ENCODE peak calls at places on chromosomes 6 and 20, in nine cellular contexts. K is A549, X is HCT116, L is GM23338, S is K562, M is SK-N-SH, Z is Panc1, O is HepG2, E is GM12878. R is an unnamed sample.

GRCh38 chr6:44180406-44180805 is 21.8 kb downstream of the CAPN11 start:
- DNase-seq in K (no peak), X (no peak), L (no peak), S (no peak), M (no peak), Z (no peak), O (no peak), E (no peak), R (no peak)

GRCh38 chr6:147735924-147736323 is 227.4 kb downstream of the SAMD5 start:
- DNase-seq in K (no peak), X (no peak), L (no peak), S (no peak), M (no peak), Z (no peak), O (no peak), E (no peak), R (no peak)

GRCh38 chr20:62064788-62065668 is 653 bp downstream of the TAF4 start:
- DNase-seq in K (no peak), X (no peak), L (no peak), S (peak), M (peak), Z (no peak), O (no peak), E (no peak), R (no peak)

GRCh38 chr20:44572551-44573500 is 9.6 kb upstream of the PKIG start:
- DNase-seq in K (peak), X (no peak), L (no peak), S (no peak), M (no peak), Z (peak), O (no peak), E (no peak), R (no peak)

GRCh38 chr6:30175765-30176164 is 12.4 kb downstream of the TRIM15 start:
- DNase-seq in K (no peak), X (no peak), L (no peak), S (no peak), M (no peak), Z (no peak), O (no peak), E (no peak), R (no peak)

GRCh38 chr6:137283940-137284910 is 65.0 kb upstream of the IFNGR1 start:
- DNase-seq in K (no peak), X (no peak), L (no peak), S (no peak), M (no peak), Z (no peak), O (peak), E (peak), R (no peak)

GRCh38 chr6:313917-314316 is 21.6 kb downstream of the DUSP22 start:
- DNase-seq in K (no peak), X (no peak), L (no peak), S (no peak), M (no peak), Z (no peak), O (no peak), E (no peak), R (no peak)

GRCh38 chr6:117142995-117143394 is 122.4 kb upstream of the VGLL2 start:
- DNase-seq in K (no peak), X (no peak), L (no peak), S (no peak), M (no peak), Z (no peak), O (no peak), E (no peak), R (no peak)

GRCh38 chr6:82118150-82118562 is 129.4 kb downstream of the IBTK start:
- DNase-seq in K (no peak), X (no peak), L (no peak), S (no peak), M (no peak), Z (no peak), O (no peak), E (no peak), R (peak)

GRCh38 chr6:113626470-113626869 is 230.7 kb upstream of the MARCKS start:
- DNase-seq in K (no peak), X (no peak), L (no peak), S (no peak), M (no peak), Z (no peak), O (no peak), E (no peak), R (no peak)

GRCh38 chr20:55782861-55783260 is 222.5 kb downstream of the CBLN4 start:
- DNase-seq in K (no peak), X (no peak), L (no peak), S (no peak), M (peak), Z (no peak), O (no peak), E (no peak), R (no peak)

GRCh38 chr6:121321282-121321681 is 13.0 kb downstream of the TBC1D32 start:
- DNase-seq in K (no peak), X (no peak), L (no peak), S (no peak), M (no peak), Z (no peak), O (no peak), E (no peak), R (no peak)

GRCh38 chr20:58503668-58504067 is 11.5 kb downstream of the APCDD1L start:
- DNase-seq in K (no peak), X (no peak), L (no peak), S (no peak), M (no peak), Z (no peak), O (no peak), E (no peak), R (no peak)

GRCh38 chr6:16336056-16336810 is 97.8 kb downstream of the GMPR start:
- DNase-seq in K (no peak), X (no peak), L (no peak), S (no peak), M (no peak), Z (no peak), O (no peak), E (no peak), R (no peak)

GRCh38 chr6:30826961-30827342 is 57.4 kb upstream of the DDR1 start:
- DNase-seq in K (peak), X (no peak), L (no peak), S (peak), M (no peak), Z (no peak), O (peak), E (no peak), R (no peak)

GRCh38 chr6:32114853-32115252 is 5.7 kb upstream of the TNXB start:
- DNase-seq in K (no peak), X (no peak), L (no peak), S (no peak), M (no peak), Z (no peak), O (no peak), E (no peak), R (no peak)

GRCh38 chr20:33531047-33531877 is 41.4 kb downstream of the CBFA2T2 start:
- DNase-seq in K (no peak), X (no peak), L (no peak), S (no peak), M (peak), Z (no peak), O (peak), E (no peak), R (no peak)

GRCh38 chr6:42694586-42694985 is 27.8 kb downstream of the PRPH2 start:
- DNase-seq in K (no peak), X (no peak), L (no peak), S (no peak), M (no peak), Z (no peak), O (no peak), E (no peak), R (no peak)

GRCh38 chr6:135922170-135922569 is 70.7 kb downstream of the PDE7B start:
- DNase-seq in K (peak), X (peak), L (peak), S (no peak), M (peak), Z (peak), O (no peak), E (no peak), R (no peak)

GRCh38 chr6:121216928-121217327 is 117.4 kb downstream of the TBC1D32 start:
- DNase-seq in K (no peak), X (no peak), L (no peak), S (no peak), M (no peak), Z (no peak), O (no peak), E (no peak), R (no peak)

GRCh38 chr20:41506192-41506915 is 111.8 kb downstream of the CHD6 start:
- DNase-seq in K (no peak), X (no peak), L (no peak), S (no peak), M (no peak), Z (no peak), O (peak), E (no peak), R (no peak)

GRCh38 chr6:44977406-44977740 is 350.8 kb upstream of the RUNX2 start:
- DNase-seq in K (no peak), X (no peak), L (no peak), S (no peak), M (no peak), Z (no peak), O (no peak), E (no peak), R (no peak)

GRCh38 chr6:148999921-149000589 is 253.2 kb downstream of the UST start:
- DNase-seq in K (peak), X (no peak), L (no peak), S (no peak), M (no peak), Z (no peak), O (no peak), E (no peak), R (peak)

GRCh38 chr6:151054304-151054703 is 185.5 kb upstream of the AKAP12 start:
- DNase-seq in K (no peak), X (no peak), L (no peak), S (no peak), M (no peak), Z (no peak), O (no peak), E (no peak), R (no peak)

GRCh38 chr20:21706345-21707195 is 1.1 kb downstream of the PAX1 start:
- DNase-seq in K (no peak), X (no peak), L (peak), S (no peak), M (no peak), Z (no peak), O (no peak), E (no peak), R (no peak)

GRCh38 chr20:4322499-4322898 is 307.1 kb upstream of the RNF24 start:
- DNase-seq in K (no peak), X (no peak), L (no peak), S (no peak), M (no peak), Z (no peak), O (no peak), E (no peak), R (no peak)

GRCh38 chr6:109662192-109662591 is 28.8 kb downstream of the AK9 start:
- DNase-seq in K (no peak), X (no peak), L (no peak), S (no peak), M (no peak), Z (no peak), O (no peak), E (no peak), R (no peak)

GRCh38 chr6:158047120-158047518 is 65.5 kb downstream of the SYNJ2 start:
- DNase-seq in K (no peak), X (no peak), L (no peak), S (no peak), M (no peak), Z (no peak), O (no peak), E (no peak), R (no peak)

GRCh38 chr20:53077373-53078205 is 105.4 kb downstream of the TSHZ2 start:
- DNase-seq in K (no peak), X (no peak), L (no peak), S (no peak), M (no peak), Z (no peak), O (peak), E (no peak), R (no peak)

GRCh38 chr6:121830759-121831158 is 395.3 kb downstream of the GJA1 start:
- DNase-seq in K (no peak), X (no peak), L (no peak), S (no peak), M (no peak), Z (no peak), O (no peak), E (no peak), R (no peak)

GRCh38 chr6:36676142-36677058 is 2.1 kb upstream of the CDKN1A start:
- DNase-seq in K (no peak), X (no peak), L (no peak), S (no peak), M (peak), Z (no peak), O (peak), E (no peak), R (no peak)

GRCh38 chr6:50185006-50185405 is 135.3 kb upstream of the DEFB112 start:
- DNase-seq in K (peak), X (no peak), L (peak), S (no peak), M (peak), Z (no peak), O (peak), E (no peak), R (no peak)

GRCh38 chr6:64714073-64714472 is 993.0 kb downstream of the EYS start:
- DNase-seq in K (no peak), X (no peak), L (no peak), S (no peak), M (no peak), Z (no peak), O (no peak), E (no peak), R (no peak)

GRCh38 chr6:116392158-116393032 is 21.6 kb downstream of the DSE start:
- DNase-seq in K (no peak), X (no peak), L (no peak), S (no peak), M (no peak), Z (no peak), O (no peak), E (no peak), R (no peak)

GRCh38 chr6:148736779-148737412 is 9.9 kb upstream of the UST start:
- DNase-seq in K (no peak), X (no peak), L (no peak), S (no peak), M (no peak), Z (no peak), O (no peak), E (no peak), R (no peak)

GRCh38 chr6:152734630-152735029 is 16.0 kb upstream of the VIP start:
- DNase-seq in K (no peak), X (no peak), L (no peak), S (no peak), M (peak), Z (no peak), O (no peak), E (no peak), R (no peak)

GRCh38 chr6:158978752-158979151 is 21.2 kb downstream of the RSPH3 start:
- DNase-seq in K (no peak), X (no peak), L (no peak), S (no peak), M (no peak), Z (no peak), O (no peak), E (no peak), R (no peak)

GRCh38 chr20:7728373-7728772 is 211.9 kb downstream of the HAO1 start:
- DNase-seq in K (no peak), X (no peak), L (no peak), S (no peak), M (no peak), Z (no peak), O (no peak), E (no peak), R (no peak)

GRCh38 chr20:3786126-3786484 is 435 bp downstream of the CENPB start:
- DNase-seq in K (peak), X (no peak), L (peak), S (peak), M (peak), Z (no peak), O (no peak), E (no peak), R (no peak)

GRCh38 chr20:43235998-43236397 is 46.3 kb upstream of the PTPRT start:
- DNase-seq in K (no peak), X (no peak), L (no peak), S (no peak), M (no peak), Z (no peak), O (no peak), E (no peak), R (no peak)
- H3K4me3 ChIP-seq in K (no peak), X (no peak), L (no peak), S (no peak), M (no peak), Z (no peak), O (no peak), E (no peak), R (no peak)

DNA sequence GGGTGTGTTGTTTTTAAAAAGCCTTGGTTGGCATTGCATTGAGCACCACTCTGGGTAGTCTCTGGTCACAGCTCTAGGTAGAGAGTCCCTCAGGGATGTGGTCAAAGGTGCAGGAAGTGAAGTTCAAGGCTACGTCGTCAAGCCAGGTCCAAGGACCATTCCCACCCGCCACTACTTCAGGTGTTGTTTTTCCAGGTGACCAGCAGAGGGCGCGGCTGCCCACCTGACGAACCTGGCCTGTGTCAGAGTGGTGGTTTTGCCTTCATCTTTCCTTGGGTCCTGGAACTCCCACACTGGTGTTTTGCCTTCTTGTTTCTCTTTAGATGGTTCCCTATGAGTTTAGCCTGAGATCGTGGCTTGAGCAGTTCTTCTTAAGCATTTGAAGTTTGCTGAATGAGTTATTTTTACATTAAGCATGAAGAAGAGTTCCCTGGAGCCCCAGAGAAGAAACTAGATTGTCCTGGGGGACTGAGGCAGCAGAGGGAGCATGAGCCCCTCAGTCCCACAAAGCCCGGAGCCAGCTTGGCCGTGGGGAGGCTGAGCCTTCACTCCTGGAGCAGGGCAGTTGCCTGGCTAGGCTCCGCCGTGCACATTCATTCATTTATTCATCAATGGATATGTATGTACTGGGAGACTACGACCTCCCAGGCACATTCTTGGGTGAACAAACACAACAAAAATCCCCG is 5.6 kb upstream of the PHACTR3 start:
- DNase-seq in K (peak), X (peak), L (peak), S (peak), M (peak), Z (peak), O (peak), E (peak), R (peak)
- TF ChIP-seq REST in K (no peak), X (no peak), L (no peak), S (no peak), M (no peak), Z (no peak), O (no peak), E (no peak), R (no peak)

GRCh38 chr6:163417595-163417994 is 3.1 kb downstream of the QKI start:
- DNase-seq in K (no peak), X (no peak), L (no peak), S (peak), M (no peak), Z (no peak), O (no peak), E (no peak), R (no peak)

GRCh38 chr6:163422574-163422973 is 8.1 kb downstream of the QKI start:
- DNase-seq in K (no peak), X (no peak), L (peak), S (no peak), M (no peak), Z (no peak), O (no peak), E (no peak), R (no peak)

GRCh38 chr6:163420315-163420667 is 5.8 kb downstream of the QKI start:
- DNase-seq in K (no peak), X (no peak), L (no peak), S (peak), M (no peak), Z (no peak), O (no peak), E (no peak), R (no peak)

GRCh38 chr6:163418273-163419029 is 3.9 kb downstream of the QKI start:
- DNase-seq in K (no peak), X (no peak), L (no peak), S (no peak), M (no peak), Z (no peak), O (no peak), E (no peak), R (no peak)

DNA sequence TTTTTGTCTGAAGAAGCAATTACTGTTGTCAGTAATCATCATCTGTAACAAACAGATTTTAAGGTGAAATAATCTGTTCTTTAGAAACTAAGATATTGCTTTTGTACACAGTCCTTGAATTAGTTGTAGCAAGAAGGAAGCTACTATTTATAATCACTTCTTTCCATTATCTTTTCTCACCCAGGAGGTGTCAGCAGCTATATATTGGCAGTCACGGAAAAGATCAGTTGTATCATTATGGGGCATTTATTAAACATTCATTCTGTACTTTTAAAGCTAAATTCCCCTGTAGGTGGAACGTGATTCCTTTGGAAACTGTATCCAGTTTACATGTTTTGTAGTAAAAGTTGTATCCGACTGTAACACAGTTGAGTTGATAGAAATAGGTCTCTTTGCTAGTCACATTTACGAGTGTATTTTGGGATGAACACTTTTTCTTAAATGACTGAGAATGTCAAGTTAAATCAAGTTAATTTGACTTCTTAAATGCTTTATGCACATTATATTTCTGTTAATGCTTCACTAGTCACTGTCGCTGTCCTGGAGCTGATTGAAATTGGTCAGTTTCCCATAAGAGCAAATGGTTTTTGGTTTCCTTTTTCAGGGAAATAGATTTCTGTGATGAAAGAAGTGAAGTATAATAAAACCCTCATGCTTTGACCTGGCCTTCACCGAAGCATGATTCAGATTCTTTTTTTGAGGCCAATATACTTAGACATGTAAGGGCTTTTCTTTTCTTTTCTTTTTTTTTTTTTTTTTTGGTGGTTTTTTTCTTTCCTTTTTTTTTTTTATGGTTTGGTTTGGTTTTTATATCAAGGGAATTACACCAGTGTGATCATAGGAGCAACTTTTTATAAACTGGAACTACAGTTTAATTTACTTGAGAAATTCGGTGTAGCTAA is 5.1 kb downstream of the QKI start:
- DNase-seq in K (no peak), X (no peak), L (no peak), S (peak), M (no peak), Z (no peak), O (no peak), E (no peak), R (no peak)
- H3K4me3 ChIP-seq in K (no peak), X (no peak), L (no peak), S (peak), M (no peak), Z (no peak), O (no peak), E (peak), R (no peak)

GRCh38 chr6:170583736-170584180 is 679 bp downstream of the PDCD2 start:
- DNase-seq in K (no peak), X (no peak), L (no peak), S (no peak), M (no peak), Z (no peak), O (no peak), E (no peak), R (no peak)
- TF ChIP-seq REST in K (no peak), X (no peak), L (no peak), S (no peak), M (no peak), Z (no peak), O (no peak), E (no peak), R (no peak)

DNA sequence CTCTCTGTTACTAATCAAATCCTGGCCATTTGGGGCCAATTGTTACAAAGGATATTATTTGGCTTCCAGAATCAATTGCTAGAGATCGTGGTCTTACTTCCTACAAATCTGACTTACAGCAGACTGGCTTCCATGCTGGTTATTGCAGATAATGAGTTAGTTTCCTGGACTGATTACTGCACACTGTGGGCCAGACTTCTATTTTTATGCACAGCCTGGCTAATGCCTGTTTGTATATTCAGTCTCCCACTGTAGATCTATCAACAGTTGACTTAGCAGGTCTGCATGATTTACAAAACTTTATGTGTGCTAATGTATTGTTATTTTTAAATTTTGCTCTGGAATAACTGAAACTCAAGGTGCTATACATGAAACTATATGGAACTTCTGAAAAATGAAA is 25.8 kb upstream of the FBXL4 start:
- DNase-seq in K (no peak), X (no peak), L (no peak), S (no peak), M (no peak), Z (no peak), O (no peak), E (no peak), R (no peak)
- H3K4me3 ChIP-seq in K (no peak), X (no peak), L (no peak), S (no peak), M (no peak), Z (no peak), O (no peak), E (no peak), R (no peak)

GRCh38 chr20:34703573-34704176 is 469 bp upstream of the TP53INP2 start:
- DNase-seq in K (no peak), X (no peak), L (peak), S (peak), M (peak), Z (no peak), O (peak), E (no peak), R (no peak)
- TF ChIP-seq REST in K (no peak), X (no peak), L (no peak), S (no peak), M (no peak), Z (no peak), O (no peak), E (no peak), R (no peak)

R was measured in HL-60.